ENCODE peak calls at places on chromosomes 3 and 15, in eight cellular contexts. H, L, X, T, I, M, W and G are unnamed samples.

GRCh38 chr3:102113421-102114041 is 264.2 kb downstream of the NFKBIZ start:
- DNase-seq in H (no peak), L (peak), X (no peak), T (no peak), I (peak), M (peak), W (no peak), G (no peak)

GRCh38 chr3:133206921-133207320 is 168.7 kb downstream of the TMEM108 start:
- DNase-seq in H (no peak), L (no peak), X (no peak), T (no peak), I (no peak), M (no peak), W (no peak), G (no peak)

GRCh38 chr15:101772921-101773320 is 30.4 kb upstream of the OR4F6 start:
- DNase-seq in H (no peak), L (no peak), X (no peak), T (no peak), I (no peak), M (no peak), W (no peak), G (no peak)

GRCh38 chr15:45522931-45523331 is 376 bp upstream of the SLC30A4 start:
- DNase-seq in H (no peak), L (no peak), X (peak), T (peak), I (no peak), M (no peak), W (no peak), G (peak)

GRCh38 chr3:8554725-8555621 is 53.4 kb downstream of the LMCD1 start:
- DNase-seq in H (peak), L (no peak), X (no peak), T (no peak), I (no peak), M (no peak), W (no peak), G (no peak)

GRCh38 chr3:119120480-119120879 is 25.5 kb upstream of the TEX55 start:
- DNase-seq in H (no peak), L (no peak), X (no peak), T (no peak), I (no peak), M (no peak), W (no peak), G (no peak)

GRCh38 chr3:143099690-143100089 is 19.9 kb upstream of the CHST2 start:
- DNase-seq in H (no peak), L (no peak), X (no peak), T (no peak), I (no peak), M (no peak), W (no peak), G (no peak)

GRCh38 chr3:61454806-61455205 is 106.6 kb upstream of the PTPRG start:
- DNase-seq in H (no peak), L (no peak), X (no peak), T (peak), I (no peak), M (no peak), W (no peak), G (no peak)

GRCh38 chr3:120688121-120688520 is 6.1 kb upstream of the HGD start:
- DNase-seq in H (no peak), L (no peak), X (peak), T (no peak), I (no peak), M (no peak), W (no peak), G (no peak)

GRCh38 chr3:24521306-24522154 is 26.9 kb upstream of the THRB start:
- DNase-seq in H (peak), L (peak), X (peak), T (peak), I (peak), M (peak), W (peak), G (peak)

GRCh38 chr15:60548101-60548500 is 69.2 kb upstream of the ICE2 start:
- DNase-seq in H (no peak), L (no peak), X (no peak), T (no peak), I (no peak), M (no peak), W (no peak), G (no peak)

GRCh38 chr3:168395551-168395950 is 299.8 kb upstream of the GOLIM4 start:
- DNase-seq in H (no peak), L (no peak), X (no peak), T (no peak), I (no peak), M (no peak), W (no peak), G (no peak)

GRCh38 chr3:58173670-58174472 is 36.9 kb downstream of the DNASE1L3 start:
- DNase-seq in H (peak), L (peak), X (no peak), T (peak), I (no peak), M (peak), W (no peak), G (no peak)

GRCh38 chr15:51759557-51760070 is 8.2 kb downstream of the TMOD2 start:
- DNase-seq in H (peak), L (peak), X (peak), T (peak), I (no peak), M (peak), W (no peak), G (no peak)

GRCh38 chr3:71489315-71489761 is 94.2 kb downstream of the FOXP1 start:
- DNase-seq in H (no peak), L (no peak), X (no peak), T (no peak), I (no peak), M (no peak), W (no peak), G (no peak)

GRCh38 chr3:63228677-63229076 is 49.4 kb upstream of the SYNPR start:
- DNase-seq in H (no peak), L (peak), X (peak), T (peak), I (no peak), M (no peak), W (no peak), G (peak)

GRCh38 chr3:53956591-53956990 is 64.9 kb upstream of the SELENOK start:
- DNase-seq in H (no peak), L (no peak), X (no peak), T (no peak), I (no peak), M (no peak), W (no peak), G (no peak)

GRCh38 chr3:153752405-153753027 is 368.7 kb upstream of the ARHGEF26 start:
- DNase-seq in H (no peak), L (no peak), X (no peak), T (no peak), I (no peak), M (no peak), W (no peak), G (no peak)